ENCODE peak calls at places on chromosome 10, in nine cellular contexts. E, O, Q, X, U, J, T, F and D are unnamed samples. For H3K4me1, the result is how much of the 10 kb centered on the place peaks cover.

GRCh38 chr10:44466236-44466635 is 81.3 kb upstream of the CXCL12 start:
- DNase-seq in E (peak), O (no peak), Q (no peak), X (no peak), U (peak), J (no peak), T (no peak), F (no peak), D (no peak)

GRCh38 chr10:72426982-72427381 is 72.3 kb upstream of the DNAJB12 start:
- DNase-seq in E (no peak), O (no peak), Q (peak), X (no peak), U (no peak), J (peak), T (no peak), F (no peak), D (no peak)

GRCh38 chr10:79045566-79046175 is 23.1 kb upstream of the ZMIZ1 start:
- DNase-seq in E (no peak), O (no peak), Q (no peak), X (no peak), U (no peak), J (no peak), T (no peak), F (no peak), D (no peak)

GRCh38 chr10:13686331-13686752 is 99.6 kb downstream of the PRPF18 start:
- DNase-seq in E (no peak), O (peak), Q (no peak), X (no peak), U (no peak), J (no peak), T (no peak), F (no peak), D (no peak)

GRCh38 chr10:111128331-111129167 is 51.7 kb downstream of the ADRA2A start:
- DNase-seq in E (peak), O (no peak), Q (no peak), X (no peak), U (peak), J (no peak), T (peak), F (no peak), D (peak)

GRCh38 chr10:3272300-3272699 is 99.7 kb upstream of the PITRM1 start:
- DNase-seq in E (no peak), O (no peak), Q (peak), X (no peak), U (no peak), J (peak), T (no peak), F (no peak), D (no peak)

GRCh38 chr10:60863796-60864195 is 80.2 kb downstream of the RHOBTB1 start:
- DNase-seq in E (no peak), O (no peak), Q (peak), X (no peak), U (no peak), J (peak), T (no peak), F (no peak), D (no peak)

GRCh38 chr10:1966698-1967097 is 229.4 kb upstream of the ADARB2 start:
- DNase-seq in E (no peak), O (no peak), Q (no peak), X (no peak), U (no peak), J (no peak), T (no peak), F (no peak), D (no peak)

GRCh38 chr10:11186330-11186729 is 168.7 kb downstream of the CELF2 start:
- DNase-seq in E (no peak), O (no peak), Q (no peak), X (no peak), U (no peak), J (no peak), T (no peak), F (no peak), D (no peak)

GRCh38 chr10:11192304-11193018 is 174.8 kb downstream of the CELF2 start:
- DNase-seq in E (no peak), O (no peak), Q (peak), X (no peak), U (no peak), J (no peak), T (no peak), F (no peak), D (no peak)

GRCh38 chr10:11195017-11195586 is 177.4 kb downstream of the CELF2 start:
- DNase-seq in E (no peak), O (no peak), Q (no peak), X (no peak), U (no peak), J (no peak), T (no peak), F (no peak), D (no peak)

GRCh38 chr10:11191673-11192072 is 174.0 kb downstream of the CELF2 start:
- DNase-seq in E (no peak), O (no peak), Q (no peak), X (no peak), U (no peak), J (no peak), T (no peak), F (no peak), D (no peak)

GRCh38 chr10:11189581-11190376 is 172.1 kb downstream of the CELF2 start:
- DNase-seq in E (no peak), O (no peak), Q (peak), X (no peak), U (no peak), J (peak), T (no peak), F (no peak), D (no peak)
- H3K4me1 ChIP-seq in E (under half), O (under half), Q (under half), X (half or more), U (under half), J (under half), T (under half), F (under half), D (under half)

GRCh38 chr10:46540412-46541016 is 15.9 kb downstream of the GPRIN2 start:
- DNase-seq in E (no peak), O (no peak), Q (no peak), X (no peak), U (no peak), J (no peak), T (no peak), F (no peak), D (no peak)

GRCh38 chr10:46542567-46543323 is 13.7 kb downstream of the GPRIN2 start:
- DNase-seq in E (no peak), O (no peak), Q (no peak), X (no peak), U (no peak), J (no peak), T (no peak), F (no peak), D (no peak)

GRCh38 chr10:46541017-46541661 is 15.3 kb downstream of the GPRIN2 start:
- DNase-seq in E (no peak), O (peak), Q (peak), X (no peak), U (peak), J (peak), T (no peak), F (no peak), D (peak)

GRCh38 chr10:46543379-46544014 is 13.0 kb downstream of the GPRIN2 start:
- DNase-seq in E (no peak), O (peak), Q (no peak), X (no peak), U (no peak), J (no peak), T (no peak), F (no peak), D (no peak)

GRCh38 chr10:46541735-46542566 is 14.5 kb downstream of the GPRIN2 start:
- DNase-seq in E (no peak), O (peak), Q (no peak), X (no peak), U (no peak), J (no peak), T (no peak), F (no peak), D (no peak)
- TF ChIP-seq EZH2phosphoT487 in E (no peak), O (no peak), Q (no peak), X (no peak), U (no peak), J (no peak), T (no peak), F (no peak), D (no peak)

DNA sequence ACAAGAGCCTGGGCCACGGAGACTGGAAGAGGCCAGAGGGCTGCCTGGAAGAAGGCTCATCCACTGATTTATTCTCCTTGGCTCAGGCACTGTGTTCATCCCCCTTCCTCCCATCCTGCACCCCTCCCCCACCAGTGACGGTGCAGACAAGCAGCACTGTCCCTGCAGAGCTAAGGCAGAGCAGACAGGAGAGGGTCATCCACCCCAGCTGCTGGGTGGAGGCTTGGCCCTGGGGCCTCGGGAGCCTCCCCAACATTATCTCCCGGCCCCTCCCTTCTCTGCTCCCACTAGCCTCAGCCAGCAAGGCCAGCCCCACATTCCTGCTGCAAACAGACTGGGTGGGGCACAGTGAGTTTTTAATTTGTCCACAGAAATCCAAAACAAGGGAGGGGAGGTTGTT is 24.9 kb upstream of the HSPA12A start:
- DNase-seq in E (no peak), O (no peak), Q (peak), X (no peak), U (peak), J (no peak), T (no peak), F (no peak), D (peak)
- H2AFZ ChIP-seq in E (no peak), O (no peak), Q (no peak), X (no peak), U (peak), J (peak), T (no peak), F (no peak), D (no peak)

DNA sequence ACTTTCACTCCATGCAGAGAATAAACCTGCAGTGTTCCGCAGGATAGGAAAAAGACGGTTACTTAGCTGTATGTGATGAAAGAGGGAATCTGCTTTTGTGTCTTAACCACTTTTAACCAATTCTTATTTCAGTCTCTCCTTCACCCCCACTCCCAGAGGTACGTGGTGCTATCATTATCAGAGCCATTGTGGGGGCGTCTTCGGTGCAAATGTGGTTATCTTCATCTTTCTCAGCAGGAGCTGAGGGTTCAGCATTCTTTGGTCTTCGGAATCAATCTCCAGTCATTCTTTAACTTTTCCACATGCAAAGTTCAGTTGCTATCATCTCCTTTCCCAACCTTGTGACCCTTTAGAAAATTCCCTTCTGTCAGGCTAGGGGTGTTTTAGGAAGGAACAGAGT is 219.9 kb upstream of the LYZL1 start:
- DNase-seq in E (no peak), O (no peak), Q (no peak), X (no peak), U (no peak), J (no peak), T (no peak), F (no peak), D (no peak)
- H3K4me1 ChIP-seq in E (under half), O (under half), Q (under half), X (under half), U (under half), J (under half), T (under half), F (under half), D (under half)

GRCh38 chr10:91514684-91515253 is 104.6 kb downstream of the HECTD2 start:
- DNase-seq in E (no peak), O (no peak), Q (no peak), X (no peak), U (no peak), J (no peak), T (no peak), F (no peak), D (no peak)

GRCh38 chr10:91514025-91514424 is 103.9 kb downstream of the HECTD2 start:
- DNase-seq in E (peak), O (no peak), Q (no peak), X (no peak), U (peak), J (no peak), T (no peak), F (no peak), D (no peak)

GRCh38 chr10:91512458-91512857 is 102.3 kb downstream of the HECTD2 start:
- DNase-seq in E (no peak), O (no peak), Q (no peak), X (no peak), U (no peak), J (no peak), T (no peak), F (no peak), D (no peak)

GRCh38 chr10:91513598-91513997 is 103.5 kb downstream of the HECTD2 start:
- DNase-seq in E (no peak), O (no peak), Q (no peak), X (no peak), U (no peak), J (no peak), T (no peak), F (no peak), D (no peak)

DNA sequence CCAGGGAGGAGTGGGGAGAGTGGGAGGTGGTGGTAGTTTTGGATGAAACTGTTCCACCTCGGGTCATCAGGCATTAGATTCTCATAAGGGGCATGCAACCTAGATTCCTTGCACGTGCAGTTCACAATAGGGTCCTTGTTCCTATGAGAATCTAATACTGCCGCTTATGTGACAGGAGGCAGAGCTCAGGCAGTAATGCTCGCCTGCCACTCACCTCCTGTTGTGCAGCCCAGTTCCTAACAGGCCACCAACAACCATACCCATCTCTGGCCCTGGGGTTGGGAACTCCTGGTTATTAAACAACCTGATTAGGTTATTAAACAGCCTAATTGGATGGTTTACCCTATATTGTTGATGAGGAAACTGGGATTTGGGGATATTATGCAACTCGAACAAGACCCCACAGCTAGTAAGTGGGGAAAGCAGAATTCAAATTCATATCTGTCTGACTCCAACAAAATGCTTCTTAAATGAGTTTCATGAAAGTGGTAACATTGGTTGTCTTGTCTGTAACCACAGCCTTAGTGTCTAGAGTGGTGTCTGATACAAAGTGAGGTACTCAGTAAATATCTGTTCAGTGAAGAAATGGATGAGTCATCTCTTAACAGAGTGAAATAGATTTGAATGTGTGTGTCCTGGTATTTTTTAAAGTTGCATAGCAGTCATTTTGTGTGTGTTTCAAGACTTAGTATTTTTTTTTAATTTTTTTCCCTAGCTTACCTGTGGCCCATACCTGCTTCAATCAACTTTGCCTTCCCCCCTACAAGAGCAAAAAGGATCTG is 101.6 kb downstream of the HECTD2 start:
- DNase-seq in E (peak), O (no peak), Q (no peak), X (no peak), U (peak), J (no peak), T (no peak), F (no peak), D (no peak)
- TF ChIP-seq EZH2phosphoT487 in E (no peak), O (no peak), Q (no peak), X (no peak), U (no peak), J (no peak), T (no peak), F (no peak), D (no peak)

DNA sequence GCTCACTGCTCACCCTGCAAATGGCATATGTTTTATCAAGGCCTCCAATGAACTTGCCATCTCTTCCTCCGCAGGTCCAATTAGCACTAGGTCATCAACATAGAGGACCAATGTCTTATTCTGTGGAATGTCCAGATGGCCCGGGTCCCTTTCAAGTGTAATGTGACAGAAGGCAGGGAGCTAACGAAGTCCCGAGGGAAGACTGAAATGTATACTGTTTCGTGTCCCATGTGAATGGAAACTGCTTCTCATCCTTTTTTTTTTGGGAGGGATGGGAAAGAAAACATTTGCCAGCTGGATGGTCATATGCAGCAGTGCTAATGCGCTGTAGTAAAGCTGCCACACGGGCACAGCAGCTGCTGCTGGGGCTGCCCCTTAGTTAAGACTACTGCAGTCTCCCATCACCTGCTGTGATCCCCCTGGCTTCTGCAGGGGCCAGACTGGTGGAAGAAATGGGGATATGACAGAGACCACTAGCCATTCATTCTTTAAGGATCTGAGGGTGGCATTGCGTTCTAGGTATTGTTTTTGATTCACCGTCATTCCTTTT is 61.7 kb upstream of the CCNY start:
- DNase-seq in E (no peak), O (no peak), Q (no peak), X (no peak), U (no peak), J (no peak), T (no peak), F (no peak), D (no peak)
- H2AFZ ChIP-seq in E (no peak), O (no peak), Q (peak), X (no peak), U (no peak), J (no peak), T (no peak), F (no peak), D (no peak)

DNA sequence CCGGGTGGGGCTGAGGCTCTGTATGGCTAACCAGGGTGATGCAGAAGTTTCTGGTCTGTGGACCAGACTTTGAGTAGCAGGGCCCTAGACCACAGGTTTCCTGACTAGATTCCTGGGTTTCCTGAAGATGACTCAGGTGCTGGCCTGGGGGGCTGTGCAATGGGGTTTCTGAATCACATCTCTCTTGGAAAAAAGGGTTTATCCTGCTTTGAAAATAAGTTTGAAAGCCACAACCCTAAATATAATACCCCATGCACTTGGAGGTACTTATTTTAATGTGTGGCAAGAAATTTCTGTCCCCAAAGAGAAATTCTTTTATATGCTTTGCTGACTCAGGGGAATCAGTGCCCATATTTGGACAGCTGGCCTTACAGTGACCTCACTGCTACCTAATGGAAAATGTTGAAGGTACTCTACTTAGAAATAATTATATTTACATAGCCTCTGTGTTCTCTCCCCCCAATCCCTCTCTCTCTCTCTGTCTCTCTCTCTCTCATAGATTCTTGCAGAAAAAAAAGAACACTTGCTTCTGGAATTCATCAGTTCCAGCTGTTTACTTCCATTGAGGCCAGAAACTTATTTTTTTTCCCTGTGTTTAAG is 184.4 kb upstream of the LYZL2 start:
- DNase-seq in E (peak), O (no peak), Q (no peak), X (peak), U (peak), J (no peak), T (no peak), F (no peak), D (peak)
- H3K4me1 ChIP-seq in E (under half), O (under half), Q (under half), X (under half), U (under half), J (under half), T (under half), F (under half), D (under half)

DNA sequence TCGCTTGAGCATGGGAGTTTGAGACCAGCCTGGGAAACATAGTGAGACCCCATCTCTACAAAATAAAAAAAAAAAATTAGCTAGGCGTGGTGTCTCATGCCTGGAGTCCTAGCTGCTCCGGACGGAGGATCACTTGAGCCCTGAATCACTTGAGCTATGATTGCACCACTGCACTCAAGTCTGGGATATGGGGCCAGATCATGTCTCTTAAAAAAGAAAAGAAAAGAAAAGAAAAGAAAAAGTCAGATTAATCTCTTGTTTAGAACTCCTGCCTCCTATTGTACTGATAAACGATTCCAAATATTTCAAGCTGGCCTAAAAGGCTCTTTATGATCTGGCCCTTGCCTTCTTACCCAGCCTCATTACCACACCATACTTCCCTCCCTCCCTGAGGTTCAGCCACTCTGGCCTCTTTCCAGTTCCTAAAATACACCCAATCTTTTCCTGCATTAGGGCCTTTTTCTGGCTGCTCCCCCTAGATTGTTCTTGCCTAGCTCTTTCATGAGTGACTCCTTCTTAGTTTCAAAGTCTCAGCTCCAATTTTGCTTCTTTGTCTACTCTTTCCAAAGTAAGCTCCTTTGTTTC is 41.7 kb downstream of the VCL start:
- DNase-seq in E (no peak), O (no peak), Q (no peak), X (no peak), U (peak), J (no peak), T (no peak), F (no peak), D (no peak)
- TF ChIP-seq EZH2phosphoT487 in E (no peak), O (no peak), Q (no peak), X (no peak), U (no peak), J (no peak), T (no peak), F (no peak), D (no peak)

GRCh38 chr10:117946525-117947070 is 100.1 kb downstream of the RAB11FIP2 start:
- DNase-seq in E (peak), O (no peak), Q (no peak), X (no peak), U (peak), J (no peak), T (peak), F (no peak), D (no peak)
- H2AFZ ChIP-seq in E (no peak), O (no peak), Q (no peak), X (no peak), U (no peak), J (no peak), T (no peak), F (no peak), D (no peak)